ENCODE peak calls at places on chromosomes 2 and 18, in seven cellular contexts. W is hypothalamus; K is stimulated activated CD4-positive, alpha-beta T cell treated with anti-CD3 and anti-CD28 coated beads, Interleukin-1b, Interleukin-23, amount 100 ng/mL, for 4 hours; Q is anterior cingulate cortex; Y is GM12878; J is HT1080; C is uterus. I is an unnamed sample.

GRCh38 chr18:2627821-2628276 is 27.7 kb upstream of the SMCHD1 start:
- DNase-seq in Q (no peak), Y (no peak), W (no peak), J (peak; percentile 61), C (no peak), K (no peak), I (no peak)

GRCh38 chr2:57373530-57373929 is 673.1 kb upstream of the VRK2 start:
- DNase-seq in Q (no peak), C (no peak), K (no peak), Y (no peak), W (no peak), J (peak; percentile 80), I (no peak)

GRCh38 chr2:66515743-66516142 is 80.8 kb downstream of the MEIS1 start:
- DNase-seq in Y (no peak), W (no peak), C (no peak), Q (no peak), K (no peak), J (no peak), I (no peak)

GRCh38 chr2:190809139-190809764 is 71.4 kb upstream of the GLS start:
- DNase-seq in J (no peak), Q (no peak), C (no peak), W (no peak), K (no peak), Y (no peak), I (no peak)

GRCh38 chr2:74576151-74576755 is 21.7 kb downstream of the DOK1 start:
- DNase-seq in C (no peak), J (no peak), W (no peak), Q (no peak), K (no peak), Y (no peak), I (no peak)

GRCh38 chr2:128315829-128316776 is 2.6 kb downstream of the HS6ST1 start:
- DNase-seq in K (no peak), Q (no peak), W (no peak), Y (no peak), J (no peak), C (no peak), I (no peak)

GRCh38 chr18:36536426-36536825 is 238.9 kb downstream of the FHOD3 start:
- DNase-seq in W (no peak), C (no peak), J (no peak), K (no peak), Y (no peak), Q (no peak), I (no peak)

GRCh38 chr2:167292430-167293171 is 404.3 kb downstream of the XIRP2 start:
- DNase-seq in W (peak; percentile 76), Q (peak; percentile 91), Y (no peak), K (no peak), J (peak; percentile 93), C (peak; percentile 86), I (peak; percentile 92)

GRCh38 chr2:138414014-138414413 is 87.6 kb upstream of the SPOPL start:
- DNase-seq in Q (no peak), W (no peak), Y (no peak), J (no peak), K (no peak), C (no peak), I (no peak)

GRCh38 chr2:119086327-119086726 is 72.2 kb downstream of the C1QL2 start:
- DNase-seq in K (no peak), C (no peak), Y (no peak), Q (no peak), J (no peak), W (no peak), I (no peak)

GRCh38 chr2:67660871-67661270 is 263.7 kb downstream of the ETAA1 start:
- DNase-seq in K (no peak), C (no peak), W (no peak), Y (no peak), Q (no peak), J (no peak), I (no peak)